ENCODE peak calls at places on chromosomes 11 and 22, in ten cellular contexts. V is psoas muscle, D is neural progenitor cell, E is AG04450, Z is hepatocyte, A is IMR-90, G is cardiac muscle cell, U is upper lobe of left lung, Y is WERI-Rb-1, C is tibial artery. T is an unnamed sample.
A peak's percentile ranks its signal among the peaks of the same experiment; 100 is the strongest.

GRCh38 chr11:129787518-129787917 is 28.1 kb upstream of the TMEM45B start:
- DNase-seq in U (no peak), Z (no peak), A (no peak), G (no peak), Y (no peak), E (no peak), V (no peak), D (no peak), C (no peak), T (no peak)

GRCh38 chr11:112877561-112877960 is 83.7 kb upstream of the NCAM1 start:
- DNase-seq in V (no peak), Z (no peak), D (peak; percentile 37), G (no peak), C (no peak), U (peak; percentile 32), Y (no peak), A (no peak), E (no peak), T (no peak)

GRCh38 chr11:19889531-19889930 is 176.9 kb downstream of the NAV2 start:
- DNase-seq in D (no peak), E (no peak), V (no peak), Z (no peak), U (no peak), A (peak; percentile 38), C (no peak), Y (no peak), G (no peak), T (no peak)

GRCh38 chr11:73184953-73185671 is 33.0 kb upstream of the P2RY2 start:
- DNase-seq in U (no peak), D (peak; percentile 68), G (peak; percentile 68), C (peak; percentile 86), Y (peak; percentile 78), A (peak; percentile 33), E (no peak), V (peak; percentile 88), Z (peak; percentile 77), T (peak; percentile 45)

GRCh38 chr11:13009921-13010736 is 1.0 kb downstream of the RASSF10 start:
- DNase-seq in D (peak; percentile 83), C (no peak), E (no peak), U (peak; percentile 87), Y (peak; percentile 12), Z (peak; percentile 52), G (peak; percentile 43), A (peak; percentile 7), V (peak; percentile 56), T (no peak)

GRCh38 chr11:115408036-115408911 is 95.9 kb downstream of the CADM1 start:
- DNase-seq in Y (no peak), Z (no peak), E (no peak), U (no peak), V (no peak), D (no peak), A (peak; percentile 44), C (no peak), G (no peak), T (no peak)

GRCh38 chr11:133082851-133083488 is 449.3 kb downstream of the OPCML start:
- DNase-seq in V (peak; percentile 74), G (peak; percentile 62), D (peak; percentile 89), A (peak; percentile 17), E (no peak), Z (peak; percentile 88), C (no peak), U (peak; percentile 95), Y (peak; percentile 75), T (peak; percentile 6)

GRCh38 chr22:42368379-42369249 is 63.6 kb downstream of the NFAM1 start:
- DNase-seq in D (peak; percentile 76), Z (peak; percentile 38), G (no peak), A (no peak), U (no peak), Y (no peak), V (no peak), C (peak; percentile 70), E (no peak), T (no peak)

GRCh38 chr11:97743205-97743742 is 1277.5 kb upstream of the CNTN5 start:
- DNase-seq in A (peak; percentile 29), D (no peak), V (no peak), U (no peak), E (no peak), C (no peak), Y (no peak), Z (no peak), G (peak; percentile 50), T (peak; percentile 52)

GRCh38 chr11:117392979-117393378 is 65.3 kb downstream of the CEP164 start:
- DNase-seq in Y (no peak), V (no peak), Z (no peak), C (peak; percentile 47), D (no peak), E (no peak), A (no peak), U (no peak), G (no peak), T (no peak)

GRCh38 chr11:94678236-94678635 is 89.9 kb upstream of the AMOTL1 start:
- DNase-seq in E (no peak), G (peak; percentile 12), V (no peak), A (no peak), D (no peak), Z (no peak), U (no peak), C (no peak), Y (no peak), T (no peak)

GRCh38 chr22:38631724-38632123 is 24.5 kb downstream of the FAM227A start:
- DNase-seq in C (no peak), V (no peak), Z (no peak), U (no peak), G (no peak), E (no peak), D (no peak), A (no peak), Y (no peak), T (no peak)

GRCh38 chr11:13288375-13289029 is 10.9 kb downstream of the BMAL1 start:
- DNase-seq in C (no peak), A (peak; percentile 72), E (no peak), G (no peak), U (no peak), V (no peak), Y (no peak), D (no peak), Z (no peak), T (peak; percentile 43)

GRCh38 chr11:66976925-66977324 is 1.8 kb downstream of the C11orf86 start:
- DNase-seq in D (no peak), V (no peak), G (no peak), Z (no peak), C (no peak), Y (no peak), U (peak; percentile 54), A (no peak), E (no peak), T (no peak)

GRCh38 chr11:74443071-74443864 is 24.1 kb downstream of the KCNE3 start:
- DNase-seq in V (no peak), E (no peak), U (no peak), Y (peak; percentile 36), C (no peak), G (peak; percentile 27), D (peak; percentile 45), A (peak; percentile 11), Z (peak; percentile 50), T (peak; percentile 14)

GRCh38 chr11:126212089-126212660 is 593 bp downstream of the FAM118B start:
- DNase-seq in A (peak; percentile 24), Y (no peak), C (no peak), Z (no peak), G (peak; percentile 9), V (no peak), E (no peak), D (peak; percentile 16), U (no peak), T (no peak)

GRCh38 chr11:13717331-13717730 is 48.9 kb downstream of the FAR1 start:
- DNase-seq in V (no peak), G (peak; percentile 83), Y (no peak), D (no peak), U (no peak), Z (peak; percentile 12), E (peak; percentile 6), A (peak; percentile 73), C (no peak), T (peak; percentile 73)

GRCh38 chr11:68039526-68040086 is 781 bp downstream of the TCIRG1 start:
- DNase-seq in G (no peak), U (peak; percentile 54), Y (no peak), C (no peak), V (peak; percentile 59), D (no peak), E (no peak), A (no peak), Z (no peak), T (no peak)
- H3K27ac ChIP-seq in G (peak overlapping the region; percentile 88), U (peak overlapping the region; percentile 96), Y (peak overlapping the region; percentile 79), C (peak overlapping the region; percentile 78), V (peak overlapping the region; percentile 77), D (no peak overlapping the region), E (peak overlapping the region; percentile 81), A (peak overlapping the region; percentile 71), Z (peak overlapping the region; percentile 34), T (peak overlapping the region; percentile 75)

GRCh38 chr11:2691991-2692841 is 7.6 kb downstream of the KCNQ1OT1 start:
- DNase-seq in G (no peak), Z (no peak), D (peak; percentile 61), A (no peak), U (no peak), C (peak; percentile 19), V (peak; percentile 12), E (no peak), Y (peak; percentile 54), T (no peak)
- TF ChIP-seq CTCF in G (peak; percentile 20), Z (peak; percentile 36), D (peak; percentile 57), A (peak; percentile 13), U (peak; percentile 6), C (no peak), V (peak; percentile 14), E (peak; percentile 29), Y (peak; percentile 70), T (peak; percentile 52)

DNA sequence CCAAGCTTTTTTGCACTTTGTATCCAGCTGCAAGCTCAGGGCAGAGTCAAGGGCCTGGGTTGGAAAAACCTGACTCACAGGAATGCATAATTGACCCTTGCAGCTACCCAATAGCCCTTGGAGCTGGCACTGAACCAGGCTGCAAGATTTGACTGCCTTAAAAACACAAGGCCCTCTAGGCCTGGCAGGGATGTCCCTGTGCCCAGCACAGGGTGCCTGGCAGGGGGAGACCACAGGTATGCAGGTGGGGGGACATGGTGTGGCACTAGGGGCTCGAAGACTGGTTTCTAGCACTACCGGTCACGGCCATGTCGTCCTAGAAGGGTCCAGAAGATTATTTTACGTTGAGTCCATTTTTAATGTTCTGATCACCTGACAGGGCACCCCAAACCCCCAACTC is 30.2 kb downstream of the SBF1 start:
- DNase-seq in G (peak; percentile 71), Z (peak; percentile 53), E (peak; percentile 33), C (no peak), D (no peak), Y (no peak), A (peak; percentile 78), V (no peak), U (no peak), T (peak; percentile 52)
- H3K27ac ChIP-seq in G (peak overlapping the region; percentile 54), Z (no peak overlapping the region), E (peak overlapping the region; percentile 21), C (no peak overlapping the region), D (peak overlapping the region; percentile 37), Y (no peak overlapping the region), A (no peak overlapping the region), V (no peak overlapping the region), U (peak overlapping the region; percentile 57), T (no peak overlapping the region)

DNA sequence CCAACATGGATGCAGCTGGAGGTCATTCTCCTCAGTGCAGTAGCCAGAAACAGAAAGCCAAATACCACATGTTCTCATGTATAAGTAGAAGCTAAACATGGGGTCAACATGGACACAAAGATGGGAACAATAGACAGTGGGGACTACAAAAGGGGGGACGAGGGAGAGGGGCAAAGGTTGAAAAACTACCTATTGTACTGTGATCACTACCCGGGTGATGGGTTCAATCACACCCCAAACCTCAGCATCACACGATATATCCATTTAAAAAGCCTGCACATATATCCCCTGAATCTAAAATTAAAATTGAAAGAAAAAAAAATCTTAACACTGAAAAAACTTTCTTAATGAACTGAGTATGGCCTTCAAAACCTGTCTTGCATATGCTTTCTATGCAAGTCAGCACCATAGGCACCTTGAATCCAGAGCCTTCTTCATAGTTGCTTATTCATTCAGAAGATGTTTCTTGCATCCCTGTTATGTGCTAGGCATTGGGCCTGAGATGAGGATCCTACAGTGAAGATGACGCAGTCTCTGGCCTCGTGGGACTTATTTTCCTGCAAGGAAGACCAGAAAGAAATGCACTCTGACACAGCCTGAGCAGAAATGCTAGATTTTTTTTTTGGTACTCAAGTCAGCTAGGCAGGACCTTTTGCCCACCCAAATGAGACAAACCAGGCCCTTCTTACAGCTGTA is 20.9 kb downstream of the NNMT start:
- DNase-seq in G (peak; percentile 68), D (no peak), V (no peak), U (no peak), E (no peak), A (no peak), Z (peak; percentile 17), C (no peak), Y (no peak), T (peak; percentile 55)
- TF ChIP-seq CTCF in G (no peak), D (no peak), V (no peak), U (no peak), E (no peak), A (no peak), Z (no peak), C (no peak), Y (no peak), T (no peak)

T was measured in brain microvascular endothelial cell.